ENCODE peak calls at places on chromosomes 11 and 22, in five cellular contexts. I is lower lobe of right lung; M is natural killer cell; D is CD8-positive, alpha-beta T cell; X is NB4. H is an unnamed sample.
A peak's percentile ranks its signal among the peaks of the same experiment; 100 is the strongest.

GRCh38 chr11:117836077-117836960 is 11.8 kb upstream of the FXYD2 start:
- DNase-seq in D (no peak), I (peak; percentile 59), M (no peak), X (peak; percentile 83), H (no peak)

GRCh38 chr22:17258015-17258827 is 39.0 kb upstream of the ADA2 start:
- DNase-seq in D (peak; percentile 37), I (peak; percentile 60), M (peak; percentile 17), X (peak; percentile 90), H (no peak)

GRCh38 chr22:37254206-37254866 is 10.3 kb upstream of the RAC2 start:
- DNase-seq in X (no peak), M (no peak), I (peak; percentile 31), D (no peak), H (no peak)

GRCh38 chr11:65251476-65251875 is 10.3 kb upstream of the POLA2 start:
- DNase-seq in X (no peak), D (no peak), M (no peak), I (no peak), H (no peak)

GRCh38 chr11:3144296-3145205 is 20.6 kb downstream of the OSBPL5 start:
- DNase-seq in D (no peak), I (no peak), M (no peak), X (no peak), H (no peak)

GRCh38 chr11:124194696-124195418 is 11.7 kb downstream of the OR10D3 start:
- DNase-seq in X (peak; percentile 74), D (peak; percentile 23), M (no peak), I (no peak), H (peak; percentile 27)

GRCh38 chr22:40588726-40589125 is 47.8 kb downstream of the MRTFA start:
- DNase-seq in X (peak; percentile 48), D (no peak), I (no peak), M (no peak), H (no peak)

GRCh38 chr11:898540-899190 is 11.9 kb downstream of the CHID1 start:
- DNase-seq in D (no peak), M (no peak), I (no peak), X (no peak), H (no peak)

GRCh38 chr11:93032580-93032979 is 63.1 kb downstream of the MTNR1B start:
- DNase-seq in I (no peak), M (no peak), X (no peak), D (no peak), H (no peak)

GRCh38 chr11:88175707-88176066 is 444 bp upstream of the RAB38 start:
- DNase-seq in M (no peak), I (no peak), X (no peak), D (no peak), H (no peak)

GRCh38 chr22:50271519-50271970 is 1.4 kb upstream of the MAPK11 start:
- DNase-seq in M (no peak), D (peak; percentile 50), X (peak; percentile 77), I (no peak), H (no peak)